ENCODE peak calls at places on chromosomes 7 and 10, in eight cellular contexts. P is substantia nigra; R is posterior cingulate gyrus; Q is epithelial cell of prostate; V is HEK293T; C is stimulated activated CD4-positive, alpha-beta T cell treated with anti-CD3 and anti-CD28 coated beads, Interleukin-15, amount 100 ng/mL, for 24 hours; B is Daoy; S is OCI-M1. H is an unnamed sample.

GRCh38 chr10:123847686-123848432 is 43.7 kb downstream of the CPXM2 start:
- DNase-seq in P (no peak), R (no peak), Q (peak), V (no peak), C (no peak), B (no peak), S (no peak), H (peak)

GRCh38 chr7:35565927-35566326 is 129.0 kb downstream of the HERPUD2 start:
- DNase-seq in P (no peak), R (no peak), Q (no peak), V (no peak), C (no peak), B (peak), S (no peak), H (no peak)

GRCh38 chr7:111855161-111855841 is 293.0 kb upstream of the IMMP2L start:
- DNase-seq in P (peak), R (peak), Q (no peak), V (peak), C (peak), B (peak), S (peak), H (peak)

GRCh38 chr10:78319371-78319770 is 285.7 kb downstream of the RPS24 start:
- DNase-seq in P (no peak), R (no peak), Q (no peak), V (no peak), C (no peak), B (no peak), S (no peak), H (peak)

GRCh38 chr7:27382307-27382706 is 139.7 kb downstream of the EVX1 start:
- DNase-seq in P (no peak), R (no peak), Q (no peak), V (no peak), C (no peak), B (no peak), S (no peak), H (no peak)

GRCh38 chr7:33579561-33579960 is 325.8 kb upstream of the BMPER start:
- DNase-seq in P (no peak), R (no peak), Q (no peak), V (no peak), C (no peak), B (no peak), S (no peak), H (no peak)

GRCh38 chr7:24233386-24233785 is 50.6 kb upstream of the NPY start:
- DNase-seq in P (no peak), R (no peak), Q (no peak), V (no peak), C (no peak), B (no peak), S (no peak), H (no peak)

GRCh38 chr7:5661941-5662340 is 119.5 kb downstream of the RNF216 start:
- DNase-seq in P (peak), R (no peak), Q (no peak), V (no peak), C (no peak), B (no peak), S (no peak), H (no peak)

GRCh38 chr7:111587715-111588433 is 25.6 kb upstream of the IMMP2L start:
- DNase-seq in P (no peak), R (no peak), Q (no peak), V (no peak), C (no peak), B (no peak), S (no peak), H (no peak)